ENCODE peak calls at places on chromosomes 12 and 14, in seven cellular contexts. N, Y, J, Z, G, S and L are unnamed samples.

GRCh38 chr12:82326905-82327503 is 31.2 kb downstream of the CCDC59 start:
- DNase-seq in N (no peak), Y (no peak), J (no peak), Z (peak; percentile 3), G (peak; percentile 62), S (no peak), L (no peak)

GRCh38 chr12:128687851-128688250 is 135.9 kb downstream of the SLC15A4 start:
- DNase-seq in N (no peak), Y (no peak), J (no peak), Z (no peak), G (no peak), S (no peak), L (no peak)

GRCh38 chr12:20508362-20508761 is 140.0 kb downstream of the PDE3A start:
- DNase-seq in N (no peak), Y (no peak), J (no peak), Z (no peak), G (no peak), S (peak; percentile 56), L (no peak)

GRCh38 chr12:70444903-70445302 is 78.8 kb downstream of the KCNMB4 start:
- DNase-seq in N (no peak), Y (no peak), J (no peak), Z (no peak), G (no peak), S (no peak), L (no peak)

GRCh38 chr12:88299567-88300101 is 157.5 kb downstream of the TMTC3 start:
- DNase-seq in N (no peak), Y (peak; percentile 16), J (no peak), Z (peak; percentile 66), G (no peak), S (peak; percentile 99), L (peak; percentile 78)

GRCh38 chr14:21382886-21383847 is 652 bp downstream of the SUPT16H start:
- DNase-seq in N (peak; percentile 29), Y (no peak), J (peak; percentile 30), Z (peak; percentile 44), G (peak; percentile 47), S (peak; percentile 33), L (no peak)

GRCh38 chr12:25458047-25458552 is 95.0 kb downstream of the LMNTD1 start:
- DNase-seq in N (no peak), Y (no peak), J (no peak), Z (peak; percentile 61), G (no peak), S (peak; percentile 94), L (peak; percentile 85)

GRCh38 chr12:43675048-43675904 is 83.3 kb downstream of the PUS7L start:
- DNase-seq in N (no peak), Y (no peak), J (no peak), Z (no peak), G (no peak), S (no peak), L (no peak)

GRCh38 chr14:95533822-95534221 is 1.0 kb upstream of the GLRX5 start:
- DNase-seq in N (no peak), Y (no peak), J (no peak), Z (no peak), G (no peak), S (no peak), L (no peak)

GRCh38 chr12:75779891-75780501 is 251.6 kb downstream of the PHLDA1 start:
- DNase-seq in N (no peak), Y (no peak), J (no peak), Z (no peak), G (peak; percentile 13), S (no peak), L (no peak)

GRCh38 chr12:53994268-53994690 is 5.7 kb upstream of the HOXC9 start:
- DNase-seq in N (no peak), Y (no peak), J (no peak), Z (no peak), G (no peak), S (no peak), L (no peak)

GRCh38 chr14:51889851-51890250 is 29.4 kb downstream of the GNG2 start:
- DNase-seq in N (no peak), Y (no peak), J (no peak), Z (no peak), G (no peak), S (no peak), L (no peak)

GRCh38 chr14:82438416-82438815 is 904.8 kb upstream of the SEL1L start:
- DNase-seq in N (no peak), Y (no peak), J (no peak), Z (no peak), G (no peak), S (no peak), L (no peak)

GRCh38 chr12:119288559-119288958 is 46.0 kb upstream of the CCDC60 start:
- DNase-seq in N (no peak), Y (no peak), J (no peak), Z (no peak), G (no peak), S (no peak), L (no peak)

GRCh38 chr14:92890830-92891598 is 31.9 kb upstream of the CHGA start:
- DNase-seq in N (no peak), Y (no peak), J (no peak), Z (no peak), G (no peak), S (no peak), L (no peak)

GRCh38 chr14:68894802-68895201 is 84.3 kb downstream of the ACTN1 start:
- DNase-seq in N (no peak), Y (no peak), J (no peak), Z (no peak), G (no peak), S (peak; percentile 68), L (peak; percentile 8)

GRCh38 chr14:67620217-67620789 is 583 bp downstream of the ARG2 start:
- DNase-seq in N (no peak), Y (no peak), J (peak; percentile 26), Z (peak; percentile 21), G (peak; percentile 63), S (no peak), L (no peak)

DNA sequence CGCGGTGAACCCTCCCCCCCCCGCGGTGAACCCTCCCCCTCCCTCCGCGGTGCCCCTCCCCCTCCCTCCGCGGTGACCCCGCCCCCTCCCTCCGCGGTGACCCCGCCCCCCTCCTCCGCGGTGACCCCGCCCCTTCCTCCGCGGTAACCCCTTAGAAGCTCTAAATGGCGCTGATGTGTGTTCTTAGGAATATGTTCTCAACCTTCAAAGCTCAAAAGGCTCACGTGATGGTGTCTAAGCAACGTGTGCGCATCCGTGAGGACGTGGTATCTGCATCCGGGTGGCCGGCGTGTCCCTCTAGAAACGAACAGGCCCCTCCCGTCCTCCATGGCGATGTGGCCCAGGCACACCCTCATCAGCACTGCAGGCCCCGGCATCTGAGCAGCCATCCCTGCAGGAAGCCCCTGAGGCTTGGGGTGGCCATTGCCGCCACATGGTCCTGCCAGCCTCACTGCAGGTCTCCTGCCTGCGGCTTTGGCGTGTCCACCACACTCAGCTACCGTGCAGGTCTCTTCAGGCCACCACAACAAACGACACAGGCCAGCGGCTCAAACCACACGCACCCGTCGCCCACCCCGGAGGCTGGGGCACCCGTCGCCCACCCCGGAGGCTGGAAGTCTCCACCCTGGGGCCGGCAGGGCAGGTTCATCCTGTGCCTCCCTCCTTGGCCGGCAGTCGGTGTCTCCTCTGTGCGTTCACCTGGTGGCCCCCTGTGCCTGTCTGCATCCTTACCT is 14.5 kb upstream of the FBRSL1 start:
- DNase-seq in N (peak; percentile 44), Y (no peak), J (no peak), Z (no peak), G (no peak), S (no peak), L (no peak)
- H3K4me3 ChIP-seq in N (no peak overlapping the region), Y (no peak overlapping the region), J (no peak overlapping the region), Z (peak overlapping the region; percentile 35), G (no peak overlapping the region), S (no peak overlapping the region), L (no peak overlapping the region)

DNA sequence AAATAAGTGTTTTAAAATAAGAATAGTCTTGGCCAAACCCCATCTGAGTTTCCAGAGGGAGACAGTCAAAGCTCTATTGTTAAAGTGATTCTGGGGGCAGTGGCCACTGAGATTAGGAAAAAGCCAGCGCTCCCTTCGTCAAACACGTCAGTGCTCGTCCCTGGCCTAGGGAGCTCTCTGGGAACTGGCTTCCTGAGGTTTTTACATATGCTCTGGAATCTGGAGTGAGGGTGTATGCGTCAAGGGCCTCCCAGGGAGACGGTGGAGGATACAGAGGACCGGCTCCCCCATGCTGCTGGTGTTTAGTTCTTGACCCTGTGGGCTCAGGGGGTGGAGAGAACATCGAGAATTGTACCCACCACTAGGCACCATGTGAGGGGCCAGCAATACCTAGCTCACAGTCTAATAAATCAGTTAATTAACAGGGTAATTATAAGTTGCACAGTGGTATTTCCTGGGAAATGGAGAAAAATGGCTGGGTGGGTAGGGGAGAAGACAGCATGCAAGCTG is 87.0 kb downstream of the SLC25A47 start:
- DNase-seq in N (no peak), Y (no peak), J (no peak), Z (no peak), G (no peak), S (peak; percentile 86), L (no peak)
- H3K4me3 ChIP-seq in N (no peak overlapping the region), Y (no peak overlapping the region), J (no peak overlapping the region), Z (no peak overlapping the region), G (no peak overlapping the region), S (no peak overlapping the region), L (no peak overlapping the region)

GRCh38 chr12:32483499-32483898 is 84.1 kb downstream of the FGD4 start:
- DNase-seq in N (no peak), Y (no peak), J (no peak), Z (no peak), G (no peak), S (no peak), L (no peak)

GRCh38 chr12:32478858-32479257 is 79.5 kb downstream of the FGD4 start:
- DNase-seq in N (no peak), Y (no peak), J (no peak), Z (no peak), G (no peak), S (no peak), L (no peak)

GRCh38 chr12:32486158-32486557 is 86.8 kb downstream of the FGD4 start:
- DNase-seq in N (no peak), Y (no peak), J (no peak), Z (no peak), G (no peak), S (no peak), L (no peak)

GRCh38 chr12:32483993-32484392 is 84.6 kb downstream of the FGD4 start:
- DNase-seq in N (no peak), Y (no peak), J (no peak), Z (no peak), G (no peak), S (no peak), L (no peak)

DNA sequence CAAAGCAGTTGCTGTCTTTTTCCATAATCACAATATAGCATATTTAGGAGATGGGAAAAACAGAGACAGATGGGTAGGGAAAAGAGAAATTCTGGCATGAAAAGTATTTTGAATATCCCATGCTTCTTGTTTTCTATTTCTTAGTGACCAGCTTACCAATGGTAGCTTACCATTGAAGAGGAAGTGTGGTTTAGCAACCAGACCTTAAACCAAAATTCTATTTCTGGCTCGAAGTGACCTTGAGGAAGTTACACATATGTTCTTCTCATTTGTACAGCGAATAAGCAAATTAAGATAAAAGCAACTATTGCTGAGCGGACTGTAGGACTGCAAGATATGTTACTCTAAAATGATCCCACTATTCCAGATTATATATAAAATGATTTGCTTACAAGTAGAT is 82.9 kb downstream of the FGD4 start:
- DNase-seq in N (no peak), Y (no peak), J (no peak), Z (no peak), G (no peak), S (no peak), L (no peak)
- H3K4me3 ChIP-seq in N (no peak overlapping the region), Y (no peak overlapping the region), J (no peak overlapping the region), Z (no peak overlapping the region), G (no peak overlapping the region), S (no peak overlapping the region), L (no peak overlapping the region)

DNA sequence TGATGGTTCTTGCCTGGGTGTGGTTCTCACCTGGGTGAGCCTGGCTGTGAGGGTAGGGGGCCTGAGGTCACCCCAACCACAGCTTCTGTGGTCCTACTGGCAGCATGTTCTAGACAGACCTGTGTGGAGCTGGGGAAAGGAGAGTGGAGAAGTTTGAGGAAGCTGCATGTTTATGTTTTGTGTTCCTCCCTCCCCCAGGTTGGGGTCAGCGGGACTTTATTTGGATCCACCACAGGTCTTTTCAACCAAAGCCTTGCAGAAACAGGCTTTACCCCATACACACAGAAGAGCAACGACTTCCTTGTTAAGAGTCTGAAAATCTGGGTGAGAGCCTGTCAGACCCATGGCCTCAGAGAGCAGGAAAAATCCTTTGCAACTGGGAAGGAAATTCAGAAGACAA is 5.6 kb downstream of the CD9 start:
- DNase-seq in N (no peak), Y (no peak), J (no peak), Z (no peak), G (no peak), S (no peak), L (no peak)
- H3K4me3 ChIP-seq in N (no peak overlapping the region), Y (peak overlapping the region; percentile 37), J (no peak overlapping the region), Z (no peak overlapping the region), G (no peak overlapping the region), S (no peak overlapping the region), L (no peak overlapping the region)